ENCODE peak calls at places on chromosomes 16 and 17, in eight cellular contexts. C is upper lobe of right lung, A is OCI-LY7, B is ecto neural progenitor cell, N is activated T-helper 1 cell treated with Interleukin-2 at 50 U/mL for 16 hours, L is EL, H is pons, G is heart left ventricle. J is an unnamed sample.
A peak's percentile ranks its signal among the peaks of the same experiment; 100 is the strongest.

GRCh38 chr17:28908640-28909098 is 5.8 kb upstream of the DHRS13 start:
- DNase-seq in G (no peak), B (no peak), H (no peak), L (peak; percentile 79), A (no peak), N (no peak), C (no peak), J (no peak)

GRCh38 chr17:32277284-32277683 is 11.7 kb downstream of the RHBDL3 start:
- DNase-seq in G (no peak), L (peak; percentile 15), A (no peak), N (no peak), H (peak; percentile 58), C (no peak), B (peak; percentile 72), J (no peak)

GRCh38 chr16:1100084-1100800 is 4.2 kb upstream of the C1QTNF8 start:
- DNase-seq in H (no peak), G (no peak), B (no peak), A (no peak), N (no peak), C (no peak), L (no peak), J (no peak)

GRCh38 chr16:2008009-2008526 is 1.6 kb downstream of the ZNF598 start:
- DNase-seq in N (no peak), C (no peak), H (no peak), B (no peak), A (peak; percentile 53), L (peak; percentile 60), G (no peak), J (no peak)

GRCh38 chr16:89952049-89952448 is 3.5 kb downstream of the DEF8 start:
- DNase-seq in B (no peak), N (no peak), G (no peak), H (no peak), A (no peak), C (no peak), L (no peak), J (no peak)

GRCh38 chr17:35981908-35982330 is 622 bp upstream of the CCL16 start:
- DNase-seq in G (no peak), C (no peak), L (no peak), H (no peak), A (no peak), N (no peak), B (no peak), J (no peak)

GRCh38 chr16:11757671-11758545 is 15.3 kb upstream of the TXNDC11 start:
- DNase-seq in N (no peak), C (no peak), B (no peak), H (no peak), G (no peak), A (no peak), L (peak; percentile 66), J (no peak)

GRCh38 chr16:55048745-55049144 is 118.1 kb downstream of the IRX5 start:
- DNase-seq in N (no peak), B (peak; percentile 32), A (no peak), G (no peak), C (no peak), H (no peak), L (no peak), J (no peak)

GRCh38 chr16:10708969-10709368 is 14.2 kb upstream of the TEKT5 start:
- DNase-seq in H (no peak), C (no peak), B (no peak), A (no peak), G (no peak), L (no peak), N (no peak), J (no peak)